ENCODE peak calls at places on chromosomes 2 and 18, in four cellular contexts. One of them, this sample, is unnamed.

GRCh38 chr2:239946570-239947311 is 78.4 kb downstream of the NDUFA10 start:
- DNase-seq in IMR-90: no peak
- DNase-seq in mesendoderm: no peak
- DNase-seq in H1: no peak
- DNase-seq in this sample: peak; percentile 16

GRCh38 chr2:216695401-216695821 is at the start of gene IGFBP5:
- DNase-seq in IMR-90: peak; percentile 94
- DNase-seq in mesendoderm: peak; percentile 82
- DNase-seq in H1: peak; percentile 66
- DNase-seq in this sample: peak; percentile 86

GRCh38 chr2:11288431-11288830 is 56.0 kb downstream of the ROCK2 start:
- DNase-seq in IMR-90: no peak
- DNase-seq in mesendoderm: peak; percentile 35
- DNase-seq in H1: no peak
- DNase-seq in this sample: no peak

GRCh38 chr2:142892715-142893114 is 15.3 kb downstream of the KYNU start:
- DNase-seq in IMR-90: no peak
- DNase-seq in mesendoderm: no peak
- DNase-seq in H1: no peak
- DNase-seq in this sample: no peak

GRCh38 chr2:25561136-25561850 is 112.1 kb downstream of the DTNB start:
- DNase-seq in IMR-90: no peak
- DNase-seq in mesendoderm: no peak
- DNase-seq in H1: no peak
- DNase-seq in this sample: peak; percentile 38

GRCh38 chr2:32825291-32825712 is 121.5 kb upstream of the LTBP1 start:
- DNase-seq in IMR-90: peak; percentile 25
- DNase-seq in mesendoderm: no peak
- DNase-seq in H1: no peak
- DNase-seq in this sample: no peak

GRCh38 chr2:231937057-231937456 is 10.9 kb upstream of the NPPC start:
- DNase-seq in IMR-90: no peak
- DNase-seq in mesendoderm: no peak
- DNase-seq in H1: no peak
- DNase-seq in this sample: no peak

GRCh38 chr2:237581751-237582746 is 8.5 kb downstream of the RAB17 start:
- DNase-seq in IMR-90: peak; percentile 71
- DNase-seq in mesendoderm: peak; percentile 84
- DNase-seq in H1: no peak
- DNase-seq in this sample: no peak

GRCh38 chr2:108316881-108317258 is 28.2 kb downstream of the SULT1C2 start:
- DNase-seq in IMR-90: no peak
- DNase-seq in mesendoderm: no peak
- DNase-seq in H1: no peak
- DNase-seq in this sample: no peak

GRCh38 chr18:13425357-13426095 is 207.0 kb downstream of the LDLRAD4 start:
- DNase-seq in IMR-90: no peak
- DNase-seq in mesendoderm: peak; percentile 30
- DNase-seq in H1: no peak
- DNase-seq in this sample: peak; percentile 54

GRCh38 chr2:37302701-37303252 is 21.9 kb downstream of the PRKD3 start:
- DNase-seq in IMR-90: no peak
- DNase-seq in mesendoderm: peak; percentile 43
- DNase-seq in H1: no peak
- DNase-seq in this sample: no peak

GRCh38 chr2:167550448-167550847 is 662.2 kb downstream of the XIRP2 start:
- DNase-seq in IMR-90: peak; percentile 27
- DNase-seq in mesendoderm: peak; percentile 58
- DNase-seq in H1: no peak
- DNase-seq in this sample: no peak

GRCh38 chr2:43344911-43345373 is 118.5 kb upstream of the ZFP36L2 start:
- DNase-seq in IMR-90: peak; percentile 25
- DNase-seq in mesendoderm: peak; percentile 37
- DNase-seq in H1: no peak
- DNase-seq in this sample: no peak

GRCh38 chr2:163775304-163775703 is 39.5 kb upstream of the FIGN start:
- DNase-seq in IMR-90: no peak
- DNase-seq in mesendoderm: no peak
- DNase-seq in H1: no peak
- DNase-seq in this sample: no peak

GRCh38 chr18:68992719-68993482 is 195.0 kb downstream of the CCDC102B start:
- DNase-seq in IMR-90: no peak
- DNase-seq in mesendoderm: peak; percentile 30
- DNase-seq in H1: no peak
- DNase-seq in this sample: no peak

GRCh38 chr2:198116652-198117175 is 312.3 kb downstream of the PLCL1 start:
- DNase-seq in IMR-90: peak; percentile 28
- DNase-seq in mesendoderm: no peak
- DNase-seq in H1: no peak
- DNase-seq in this sample: no peak

GRCh38 chr18:23878336-23878900 is 136.1 kb upstream of the TTC39C start:
- DNase-seq in IMR-90: no peak
- DNase-seq in mesendoderm: no peak
- DNase-seq in H1: no peak
- DNase-seq in this sample: no peak

GRCh38 chr2:101354910-101355309 is 32.4 kb downstream of the CREG2 start:
- DNase-seq in IMR-90: no peak
- DNase-seq in mesendoderm: no peak
- DNase-seq in H1: no peak
- DNase-seq in this sample: no peak

GRCh38 chr2:143390185-143390584 is 261.0 kb downstream of the ARHGAP15 start:
- DNase-seq in IMR-90: no peak
- DNase-seq in mesendoderm: no peak
- DNase-seq in H1: no peak
- DNase-seq in this sample: no peak

GRCh38 chr2:127647242-127648190 is 1.6 kb downstream of the GPR17 start:
- DNase-seq in IMR-90: peak; percentile 25
- DNase-seq in mesendoderm: no peak
- DNase-seq in H1: no peak
- DNase-seq in this sample: no peak

GRCh38 chr2:64296695-64297346 is 152.6 kb upstream of the PELI1 start:
- DNase-seq in IMR-90: no peak
- DNase-seq in mesendoderm: no peak
- DNase-seq in H1: no peak
- DNase-seq in this sample: no peak

GRCh38 chr2:43748333-43748732 is 25.5 kb upstream of the DYNC2LI1 start:
- DNase-seq in IMR-90: no peak
- DNase-seq in mesendoderm: no peak
- DNase-seq in H1: no peak
- DNase-seq in this sample: no peak

GRCh38 chr2:58051445-58051844 is 4.8 kb downstream of the VRK2 start:
- DNase-seq in IMR-90: no peak
- DNase-seq in mesendoderm: no peak
- DNase-seq in H1: no peak
- DNase-seq in this sample: no peak

GRCh38 chr2:208046686-208047085 is 21.4 kb upstream of the PLEKHM3 start:
- DNase-seq in IMR-90: peak; percentile 53
- DNase-seq in mesendoderm: no peak
- DNase-seq in H1: no peak
- DNase-seq in this sample: no peak

GRCh38 chr2:63078852-63079606 is 28.4 kb downstream of the OTX1 start:
- DNase-seq in IMR-90: no peak
- DNase-seq in mesendoderm: peak; percentile 73
- DNase-seq in H1: no peak
- DNase-seq in this sample: peak; percentile 61

GRCh38 chr18:59537581-59537980 is 159.6 kb downstream of the CCBE1 start:
- DNase-seq in IMR-90: no peak
- DNase-seq in mesendoderm: peak; percentile 7
- DNase-seq in H1: no peak
- DNase-seq in this sample: no peak

GRCh38 chr2:202307690-202308089 is 42.1 kb downstream of the NOP58 start:
- DNase-seq in IMR-90: no peak
- DNase-seq in mesendoderm: peak; percentile 37
- DNase-seq in H1: no peak
- DNase-seq in this sample: peak; percentile 43

GRCh38 chr18:11654736-11655604 is 34.1 kb upstream of the GNAL start:
- DNase-seq in IMR-90: peak; percentile 4
- DNase-seq in mesendoderm: peak; percentile 67
- DNase-seq in H1: peak; percentile 13
- DNase-seq in this sample: peak; percentile 72

GRCh38 chr2:68663371-68664156 is 20.2 kb downstream of the PROKR1 start:
- DNase-seq in IMR-90: no peak
- DNase-seq in mesendoderm: no peak
- DNase-seq in H1: no peak
- DNase-seq in this sample: no peak

GRCh38 chr2:181686566-181687185 is 6.4 kb upstream of the NEUROD1 start:
- DNase-seq in IMR-90: no peak
- DNase-seq in mesendoderm: no peak
- DNase-seq in H1: no peak
- DNase-seq in this sample: no peak

GRCh38 chr2:42071762-42072161 is 23.9 kb downstream of the PKDCC start:
- DNase-seq in IMR-90: no peak
- DNase-seq in mesendoderm: no peak
- DNase-seq in H1: no peak
- DNase-seq in this sample: no peak

GRCh38 chr2:110768591-110768990 is 36.2 kb downstream of the ACOXL start:
- DNase-seq in IMR-90: no peak
- DNase-seq in mesendoderm: peak; percentile 62
- DNase-seq in H1: no peak
- DNase-seq in this sample: no peak

GRCh38 chr2:179348921-179349320 is 84.3 kb upstream of the SESTD1 start:
- DNase-seq in IMR-90: no peak
- DNase-seq in mesendoderm: no peak
- DNase-seq in H1: no peak
- DNase-seq in this sample: no peak

GRCh38 chr2:72920317-72921087 is 3.2 kb downstream of the EMX1 start:
- DNase-seq in IMR-90: peak; percentile 30
- DNase-seq in mesendoderm: peak; percentile 75
- DNase-seq in H1: no peak
- DNase-seq in this sample: peak; percentile 63

GRCh38 chr2:288743-289361 is 961 bp upstream of the ALKAL2 start:
- DNase-seq in IMR-90: no peak
- DNase-seq in mesendoderm: peak; percentile 72
- DNase-seq in H1: no peak
- DNase-seq in this sample: peak; percentile 46

GRCh38 chr18:45287531-45287930 is 327.7 kb upstream of the SLC14A2 start:
- DNase-seq in IMR-90: no peak
- DNase-seq in mesendoderm: no peak
- DNase-seq in H1: no peak
- DNase-seq in this sample: no peak

GRCh38 chr2:189143930-189144329 is 35.6 kb downstream of the COL5A2 start:
- DNase-seq in IMR-90: peak; percentile 83
- DNase-seq in mesendoderm: no peak
- DNase-seq in H1: no peak
- DNase-seq in this sample: no peak

GRCh38 chr2:126222316-126222715 is 433.6 kb upstream of the GYPC start:
- DNase-seq in IMR-90: no peak
- DNase-seq in mesendoderm: no peak
- DNase-seq in H1: no peak
- DNase-seq in this sample: no peak

DNA sequence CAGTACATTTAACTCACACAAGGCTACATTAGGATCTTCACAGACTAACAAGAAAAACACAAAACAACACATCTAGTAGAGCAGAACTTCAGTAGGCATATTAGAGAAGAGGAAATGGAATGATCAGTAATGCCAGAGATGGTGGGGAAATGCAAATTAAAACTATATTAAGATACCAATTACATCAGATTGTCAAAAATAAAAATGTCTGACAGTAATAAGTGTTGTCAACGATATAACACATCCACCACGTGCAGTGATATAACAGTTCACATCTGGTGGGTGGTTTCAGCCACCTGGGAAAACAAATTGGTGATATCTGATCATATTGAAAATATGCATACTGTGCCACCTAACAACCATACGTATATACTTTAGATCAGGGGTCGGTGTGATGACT is 59.9 kb downstream of the GALNT1 start:
- DNase-seq in IMR-90: no peak
- DNase-seq in mesendoderm: no peak
- DNase-seq in H1: no peak
- DNase-seq in this sample: no peak
- H3K4ac ChIP-seq in IMR-90: no peak overlapping the region
- H3K4ac ChIP-seq in mesendoderm: no peak overlapping the region
- H3K4ac ChIP-seq in H1: no peak overlapping the region
- H3K4ac ChIP-seq in this sample: no peak overlapping the region

GRCh38 chr18:56902653-56903052 is 244.2 kb upstream of the BOD1L2 start:
- DNase-seq in IMR-90: no peak
- DNase-seq in mesendoderm: no peak
- DNase-seq in H1: no peak
- DNase-seq in this sample: no peak

GRCh38 chr18:56900195-56901094 is 246.4 kb upstream of the BOD1L2 start:
- DNase-seq in IMR-90: no peak
- DNase-seq in mesendoderm: no peak
- DNase-seq in H1: no peak
- DNase-seq in this sample: no peak

GRCh38 chr18:56903686-56904085 is 243.2 kb upstream of the BOD1L2 start:
- DNase-seq in IMR-90: no peak
- DNase-seq in mesendoderm: no peak
- DNase-seq in H1: no peak
- DNase-seq in this sample: no peak

GRCh38 chr18:56901919-56902318 is 245.0 kb upstream of the BOD1L2 start:
- DNase-seq in IMR-90: no peak
- DNase-seq in mesendoderm: no peak
- DNase-seq in H1: no peak
- DNase-seq in this sample: no peak

DNA sequence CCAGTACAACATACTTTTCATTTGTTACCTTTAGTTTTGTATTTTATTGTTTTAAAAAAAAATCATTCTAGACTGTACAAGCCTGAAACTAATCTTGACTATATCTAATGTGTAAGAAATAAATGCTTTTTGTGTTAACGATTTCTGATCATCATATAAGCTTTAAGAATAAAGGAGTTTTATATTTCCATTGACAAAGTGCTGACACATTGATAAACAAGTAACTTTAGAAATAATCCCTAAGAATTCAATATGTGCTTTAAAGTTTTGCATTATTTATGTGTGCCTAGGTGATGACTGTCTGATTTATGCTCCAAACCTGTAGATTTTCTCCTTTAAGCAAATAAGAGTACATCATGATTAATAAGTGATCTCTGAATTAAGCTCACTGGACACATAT is 247.2 kb upstream of the BOD1L2 start:
- DNase-seq in IMR-90: no peak
- DNase-seq in mesendoderm: no peak
- DNase-seq in H1: no peak
- DNase-seq in this sample: no peak
- H3K56ac ChIP-seq in IMR-90: no peak overlapping the region
- H3K56ac ChIP-seq in mesendoderm: no peak overlapping the region
- H3K56ac ChIP-seq in H1: no peak overlapping the region
- H3K56ac ChIP-seq in this sample: no peak overlapping the region

DNA sequence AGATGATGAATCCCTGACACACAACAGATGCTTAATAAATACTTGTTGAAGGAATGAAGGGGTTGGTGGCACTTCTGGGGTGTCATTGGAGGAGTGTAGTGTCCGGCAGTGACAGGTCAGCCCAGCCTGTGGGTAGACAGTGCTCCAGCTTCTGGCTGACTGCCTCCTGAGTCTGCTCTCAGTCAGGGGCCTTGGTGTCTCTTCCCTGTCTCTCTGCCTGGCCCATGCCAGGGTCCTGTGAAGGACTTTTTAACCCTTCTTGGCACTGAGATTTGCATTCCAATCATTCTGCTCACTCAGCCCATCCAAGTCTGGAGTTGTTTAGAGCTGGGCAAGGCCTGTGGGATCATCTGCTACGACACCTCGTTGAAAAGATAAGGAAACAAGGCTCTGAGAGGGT is 1.4 kb upstream of the KCNK3 start:
- DNase-seq in IMR-90: no peak
- DNase-seq in mesendoderm: no peak
- DNase-seq in H1: no peak
- DNase-seq in this sample: no peak
- H3K9ac ChIP-seq in IMR-90: no peak overlapping the region
- H3K9ac ChIP-seq in mesendoderm: no peak overlapping the region
- H3K9ac ChIP-seq in H1: no peak overlapping the region
- H3K9ac ChIP-seq in this sample: no peak overlapping the region

GRCh38 chr18:48929212-48929612 is 21.6 kb downstream of the SMAD7 start:
- DNase-seq in IMR-90: peak; percentile 33
- DNase-seq in mesendoderm: peak; percentile 33
- DNase-seq in H1: no peak
- DNase-seq in this sample: no peak
- H3K4ac ChIP-seq in IMR-90: peak overlapping the region; percentile 98
- H3K4ac ChIP-seq in mesendoderm: no peak overlapping the region
- H3K4ac ChIP-seq in H1: no peak overlapping the region
- H3K4ac ChIP-seq in this sample: no peak overlapping the region

This sample was measured in H9.